ENCODE peak calls at places on chromosomes 3 and 15, in five cellular contexts. Z is HepG2, J is A549, R is K562, O is H1. K is an unnamed sample. For H3K9me3, the result is how much of the 10 kb centered on the place peaks cover.

GRCh38 chr15:74044267-74045110 is 37.9 kb downstream of the GOLGA6A start:
- DNase-seq in R (peak), O (no peak), Z (no peak), J (no peak), K (no peak)

GRCh38 chr3:186732169-186732766 is 15.1 kb downstream of the KNG1 start:
- DNase-seq in J (no peak), Z (no peak), O (no peak), R (no peak), K (no peak)

GRCh38 chr3:124669470-124669869 is 60.8 kb upstream of the UMPS start:
- DNase-seq in Z (no peak), O (no peak), R (no peak), J (peak), K (no peak)

GRCh38 chr3:37072892-37073291 is 79.6 kb downstream of the MLH1 start:
- DNase-seq in J (no peak), R (no peak), Z (no peak), O (no peak), K (peak)

GRCh38 chr3:104628185-104628789 is 738.4 kb upstream of the ALCAM start:
- DNase-seq in J (peak), O (no peak), R (peak), Z (peak), K (peak)

GRCh38 chr15:60520825-60521368 is 42.0 kb upstream of the ICE2 start:
- DNase-seq in O (no peak), J (peak), Z (peak), R (peak), K (peak)

GRCh38 chr3:164233951-164234350 is 844.3 kb downstream of the SI start:
- DNase-seq in O (no peak), R (no peak), Z (no peak), J (no peak), K (no peak)

GRCh38 chr3:63662500-63662899 is 10.0 kb downstream of the SNTN start:
- DNase-seq in Z (peak), R (no peak), O (no peak), J (no peak), K (no peak)

GRCh38 chr3:140053794-140054193 is 118.8 kb downstream of the CLSTN2 start:
- DNase-seq in R (no peak), J (no peak), O (no peak), Z (no peak), K (no peak)

GRCh38 chr3:66795365-66795764 is 202.7 kb upstream of the KBTBD8 start:
- DNase-seq in J (no peak), O (no peak), Z (no peak), R (no peak), K (no peak)

GRCh38 chr15:74036271-74037170 is 42.0 kb downstream of the PML start:
- DNase-seq in Z (peak), O (peak), R (peak), J (peak), K (peak)

GRCh38 chr3:187072582-187072981 is 66.7 kb downstream of the RPL39L start:
- DNase-seq in Z (no peak), O (no peak), R (no peak), J (no peak), K (no peak)

GRCh38 chr3:111730143-111730542 is 128.9 kb upstream of the PHLDB2 start:
- DNase-seq in R (no peak), Z (no peak), O (no peak), J (no peak), K (no peak)

GRCh38 chr3:72234394-72234793 is 449.4 kb upstream of the PROK2 start:
- DNase-seq in O (no peak), J (no peak), Z (no peak), R (no peak), K (no peak)

GRCh38 chr3:29071077-29071634 is 209.7 kb upstream of the RBMS3 start:
- DNase-seq in O (no peak), R (no peak), J (no peak), Z (no peak), K (no peak)

GRCh38 chr15:78434134-78434533 is 3.9 kb upstream of the IREB2 start:
- DNase-seq in Z (no peak), R (no peak), O (no peak), J (no peak), K (no peak)

GRCh38 chr3:149576071-149576564 is 81.7 kb downstream of the WWTR1 start:
- DNase-seq in O (no peak), Z (peak), J (peak), R (peak), K (peak)

GRCh38 chr3:41127414-41127813 is 71.9 kb upstream of the CTNNB1 start:
- DNase-seq in R (no peak), O (no peak), J (no peak), Z (no peak), K (no peak)
- H3K9me3 ChIP-seq in R (under half), O (under half), J (under half), Z (under half), K (under half)

DNA sequence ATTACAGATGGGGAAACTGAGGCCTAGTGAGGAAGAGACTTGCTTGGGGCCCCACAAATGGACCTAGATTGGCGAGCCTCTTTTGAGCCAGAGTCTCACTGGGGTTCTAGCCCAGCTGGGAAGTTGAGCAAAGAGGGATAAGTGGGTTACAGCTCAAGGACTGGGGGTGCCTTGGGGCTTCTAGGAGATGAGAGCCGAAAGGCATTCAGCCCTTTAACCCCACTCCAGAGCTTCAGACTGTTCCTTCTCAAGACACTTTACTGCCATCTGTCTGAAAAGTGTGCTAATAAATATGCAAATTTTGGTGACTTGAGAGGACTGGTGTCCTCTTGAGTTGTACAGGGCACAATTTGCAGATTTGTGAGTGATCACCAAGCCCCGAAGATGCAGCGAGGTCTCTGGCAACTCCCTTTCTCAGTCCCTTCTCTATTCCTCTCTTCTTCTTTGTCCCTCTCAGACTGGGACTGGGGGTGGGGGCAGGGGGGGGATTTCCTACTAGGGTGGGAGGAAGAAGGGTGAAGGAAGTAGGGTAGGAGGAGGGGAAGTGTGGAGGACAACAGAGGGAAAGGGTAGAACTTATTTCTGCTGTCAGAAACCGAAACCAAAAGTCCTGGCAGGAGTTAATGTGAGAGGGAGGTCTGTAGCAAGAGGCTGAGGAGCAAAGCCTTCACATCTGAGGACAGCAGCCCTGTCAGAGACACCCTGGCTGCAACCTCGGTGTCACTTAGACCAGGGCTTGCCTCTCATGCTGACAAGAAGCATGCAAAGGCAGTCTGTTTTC is 16.2 kb upstream of the ANKDD1A start:
- DNase-seq in O (no peak), R (no peak), J (no peak), Z (no peak), K (peak)
- H3K4me3 ChIP-seq in O (no peak), R (no peak), J (no peak), Z (peak), K (no peak)

GRCh38 chr15:66708389-66708788 is 6.4 kb downstream of the SMAD6 start:
- DNase-seq in R (no peak), O (no peak), J (no peak), Z (no peak), K (no peak)

GRCh38 chr15:66705277-66705927 is 3.4 kb downstream of the SMAD6 start:
- DNase-seq in Z (no peak), J (no peak), O (no peak), R (no peak), K (no peak)

GRCh38 chr15:66706225-66706732 is 4.2 kb downstream of the SMAD6 start:
- DNase-seq in J (no peak), R (peak), Z (no peak), O (no peak), K (peak)

GRCh38 chr15:66707310-66708160 is 5.5 kb downstream of the SMAD6 start:
- DNase-seq in O (peak), R (no peak), J (peak), Z (peak), K (peak)

DNA sequence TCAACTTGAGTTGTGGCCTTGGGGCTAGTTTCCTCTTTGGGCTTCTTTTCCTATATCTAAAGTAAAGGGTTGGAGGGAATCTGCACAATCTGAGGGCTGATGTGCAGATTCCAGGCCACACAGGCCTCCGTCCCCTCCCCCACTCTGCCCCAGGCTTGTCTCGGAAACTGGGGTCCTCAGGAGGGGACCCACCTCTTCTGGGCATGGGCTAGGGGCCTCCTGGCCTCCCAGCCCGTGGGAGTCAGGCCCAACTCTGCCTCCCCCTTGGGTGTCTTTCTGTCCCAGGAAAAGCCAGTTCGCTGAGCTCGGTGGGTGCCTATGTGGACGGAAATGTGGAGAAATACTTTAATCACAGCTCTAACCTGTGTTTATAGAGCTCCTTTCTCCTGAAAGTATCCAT is 4.8 kb downstream of the SMAD6 start:
- DNase-seq in O (no peak), J (no peak), Z (no peak), R (no peak), K (no peak)
- TF ChIP-seq JUN in O (no peak), J (no peak), Z (no peak), R (no peak), K (no peak)

GRCh38 chr3:88075497-88075896 is 16.4 kb downstream of the ZNF654 start:
- DNase-seq in J (no peak), Z (no peak), O (no peak), R (no peak), K (peak)
- H3K9me3 ChIP-seq in J (under half), Z (under half), O (under half), R (under half), K (under half)

GRCh38 chr3:183455064-183455463 is 26.6 kb upstream of the MCF2L2 start:
- DNase-seq in R (no peak), O (no peak), Z (peak), J (no peak), K (peak)
- H3K4me3 ChIP-seq in R (no peak), O (no peak), Z (no peak), J (no peak), K (no peak)

DNA sequence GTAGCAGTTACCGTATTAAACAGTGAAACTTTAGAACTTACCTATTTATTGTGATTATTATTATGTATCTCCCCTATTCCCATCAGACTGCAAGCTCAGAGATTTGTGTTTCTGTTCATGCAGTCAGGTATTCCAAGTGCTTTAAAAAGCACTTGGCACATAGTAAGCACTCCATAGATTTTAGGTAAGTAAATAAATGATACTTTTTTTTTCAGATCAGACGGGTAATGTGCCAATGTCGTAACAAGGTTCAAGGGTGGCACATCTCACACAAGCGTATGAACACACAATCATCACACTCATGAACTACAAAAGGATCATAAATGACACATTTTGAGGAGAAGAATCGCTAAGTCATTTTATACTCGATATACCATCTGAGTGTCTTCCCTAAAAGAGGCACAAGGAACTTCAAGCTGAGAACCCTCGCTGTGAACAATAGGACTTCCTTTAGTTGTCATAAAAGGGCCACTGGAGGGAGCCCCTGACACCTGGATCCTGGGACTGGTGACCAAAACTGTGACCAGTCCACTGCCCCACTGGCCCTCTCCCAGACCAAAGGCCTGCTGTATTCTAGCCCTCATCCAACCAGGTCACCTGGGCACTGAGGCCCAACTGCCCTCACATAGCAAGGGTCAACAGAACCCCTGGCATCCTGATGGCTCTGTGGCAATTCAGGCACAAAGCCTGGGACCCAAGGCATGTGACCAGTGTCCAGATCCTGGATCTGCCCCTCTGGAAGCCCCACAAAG is 32.1 kb downstream of the KIF9 start:
- DNase-seq in J (peak), Z (peak), O (no peak), R (peak), K (peak)
- TF ChIP-seq JUN in J (no peak), Z (no peak), O (no peak), R (no peak), K (no peak)

DNA sequence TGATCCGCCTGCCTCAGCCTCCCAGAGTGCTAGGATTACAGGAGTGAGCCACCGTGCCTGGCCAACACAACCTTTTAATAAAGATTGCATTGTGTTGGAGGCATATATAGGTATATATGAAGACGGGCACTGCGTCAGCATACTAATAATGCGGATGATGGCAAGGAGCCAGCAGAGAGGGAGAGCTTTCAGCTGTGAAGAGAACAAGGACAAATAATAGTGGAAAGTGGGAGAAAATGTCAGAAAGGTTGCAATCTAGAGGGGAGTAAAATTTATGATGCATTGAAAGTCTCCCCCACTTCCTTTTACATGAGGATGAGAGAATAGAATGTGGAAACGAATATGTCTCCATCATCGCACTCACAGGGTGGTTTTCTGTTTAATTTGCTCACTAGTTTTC is 170.5 kb upstream of the TBL1XR1 start:
- DNase-seq in Z (no peak), R (no peak), O (no peak), J (no peak), K (no peak)
- H3K9me3 ChIP-seq in Z (under half), R (under half), O (under half), J (under half), K (under half)

DNA sequence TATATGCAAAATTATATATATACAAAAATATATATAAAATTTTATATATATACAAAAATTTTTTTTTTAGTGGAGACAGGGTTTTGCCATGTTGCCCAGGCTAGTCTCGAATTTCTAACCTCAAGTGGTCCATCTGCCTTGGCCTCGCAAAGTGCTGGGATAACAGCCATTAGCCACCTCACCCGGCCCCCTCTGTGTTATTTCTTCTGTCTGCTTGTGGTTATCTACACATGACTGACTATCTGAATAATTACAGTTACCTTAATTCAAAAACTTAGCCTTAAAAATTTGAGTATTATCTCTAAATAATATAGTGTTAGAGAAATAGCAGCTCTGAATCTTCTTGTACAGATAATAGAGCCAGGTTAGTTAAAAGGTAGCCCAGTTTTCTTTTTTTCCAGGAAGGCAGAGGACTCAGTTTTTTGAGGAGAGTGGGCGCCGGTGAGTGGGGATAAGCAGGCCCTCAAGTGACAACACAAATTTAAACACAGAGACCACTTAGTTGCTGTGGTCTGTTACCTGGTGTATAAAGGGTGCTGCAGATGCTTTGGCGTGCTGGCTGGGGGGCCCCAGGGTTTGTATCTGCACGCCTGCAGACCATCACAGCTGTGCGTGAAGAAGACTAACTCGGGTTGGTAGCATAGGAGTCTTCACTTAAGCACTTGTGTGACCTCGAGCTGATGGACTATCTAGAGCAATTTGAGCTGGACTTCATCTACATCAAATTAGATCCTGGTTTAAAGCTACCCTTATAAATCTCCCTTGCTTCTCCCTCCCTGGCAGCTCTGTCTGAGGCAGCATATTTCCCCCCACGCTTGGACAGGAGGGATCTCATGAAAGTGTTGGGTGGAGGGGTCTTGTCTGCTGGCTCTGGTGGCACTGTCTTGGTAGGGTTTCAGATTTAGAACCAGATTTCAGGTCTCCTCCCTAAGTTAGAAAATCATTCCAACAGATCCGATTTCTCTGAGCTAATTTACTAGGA is 83.8 kb downstream of the TRAK1 start:
- DNase-seq in R (no peak), Z (no peak), O (no peak), J (no peak), K (no peak)
- H3K4me3 ChIP-seq in R (no peak), Z (no peak), O (no peak), J (no peak), K (no peak)